ENCODE peak calls at places on chromosome 9, in six cellular contexts. Y is HepG2, U is endothelial cell of umbilical vein, Z is K562, X is A549, E is GM12878. A is an unnamed sample.

GRCh38 chr9:110278080-110278707 is 21.9 kb upstream of the TXN start:
- DNase-seq in Y (no peak), U (peak; percentile 44), Z (no peak), X (no peak), E (no peak), A (no peak)

GRCh38 chr9:99185904-99186303 is 35.8 kb downstream of the ALG2 start:
- DNase-seq in Y (no peak), U (no peak), Z (no peak), X (no peak), E (no peak), A (no peak)

GRCh38 chr9:7185612-7186011 is 427.8 kb downstream of the KDM4C start:
- DNase-seq in Y (peak; percentile 42), U (peak; percentile 57), Z (no peak), X (peak; percentile 83), E (no peak), A (no peak)

GRCh38 chr9:112648624-112649023 is 69.3 kb downstream of the INIP start:
- DNase-seq in Y (no peak), U (no peak), Z (no peak), X (no peak), E (no peak), A (no peak)

GRCh38 chr9:114238919-114239879 is 83.7 kb upstream of the ORM1 start:
- DNase-seq in Y (peak; percentile 20), U (peak; percentile 51), Z (peak; percentile 91), X (peak; percentile 21), E (no peak), A (peak; percentile 56)

GRCh38 chr9:385818-386398 is 171.2 kb downstream of the DOCK8 start:
- DNase-seq in Y (peak; percentile 44), U (peak; percentile 76), Z (peak; percentile 32), X (peak; percentile 71), E (no peak), A (peak; percentile 78)

GRCh38 chr9:80649001-80649420 is 1040.3 kb downstream of the TLE1 start:
- DNase-seq in Y (no peak), U (peak; percentile 26), Z (no peak), X (no peak), E (no peak), A (no peak)

GRCh38 chr9:125747765-125748510 is 765 bp downstream of the PBX3 start:
- DNase-seq in Y (no peak), U (peak; percentile 52), Z (peak; percentile 23), X (peak; percentile 14), E (no peak), A (peak; percentile 47)

GRCh38 chr9:95816716-95817115 is 58.8 kb upstream of the ERCC6L2 start:
- DNase-seq in Y (no peak), U (no peak), Z (no peak), X (peak; percentile 8), E (no peak), A (no peak)

GRCh38 chr9:115158666-115159481 is 40.9 kb upstream of the TNC start:
- DNase-seq in Y (no peak), U (no peak), Z (no peak), X (peak; percentile 25), E (no peak), A (no peak)

GRCh38 chr9:12906646-12907045 is 131.8 kb downstream of the LURAP1L start:
- DNase-seq in Y (no peak), U (no peak), Z (no peak), X (no peak), E (no peak), A (no peak)

GRCh38 chr9:3948826-3949578 is 350.9 kb downstream of the GLIS3 start:
- DNase-seq in Y (no peak), U (no peak), Z (no peak), X (no peak), E (no peak), A (no peak)

GRCh38 chr9:4799775-4800174 is 7.0 kb downstream of the RCL1 start:
- DNase-seq in Y (no peak), U (no peak), Z (peak; percentile 78), X (no peak), E (no peak), A (no peak)

GRCh38 chr9:2083552-2083951 is 68.4 kb downstream of the SMARCA2 start:
- DNase-seq in Y (no peak), U (no peak), Z (no peak), X (no peak), E (no peak), A (no peak)

GRCh38 chr9:2082802-2083201 is 67.7 kb downstream of the SMARCA2 start:
- DNase-seq in Y (no peak), U (no peak), Z (no peak), X (no peak), E (no peak), A (no peak)

GRCh38 chr9:2085719-2086515 is 70.8 kb downstream of the SMARCA2 start:
- DNase-seq in Y (no peak), U (peak; percentile 84), Z (no peak), X (no peak), E (no peak), A (peak; percentile 41)

GRCh38 chr9:2086971-2087370 is 71.8 kb downstream of the SMARCA2 start:
- DNase-seq in Y (no peak), U (no peak), Z (no peak), X (no peak), E (peak; percentile 39), A (no peak)

DNA sequence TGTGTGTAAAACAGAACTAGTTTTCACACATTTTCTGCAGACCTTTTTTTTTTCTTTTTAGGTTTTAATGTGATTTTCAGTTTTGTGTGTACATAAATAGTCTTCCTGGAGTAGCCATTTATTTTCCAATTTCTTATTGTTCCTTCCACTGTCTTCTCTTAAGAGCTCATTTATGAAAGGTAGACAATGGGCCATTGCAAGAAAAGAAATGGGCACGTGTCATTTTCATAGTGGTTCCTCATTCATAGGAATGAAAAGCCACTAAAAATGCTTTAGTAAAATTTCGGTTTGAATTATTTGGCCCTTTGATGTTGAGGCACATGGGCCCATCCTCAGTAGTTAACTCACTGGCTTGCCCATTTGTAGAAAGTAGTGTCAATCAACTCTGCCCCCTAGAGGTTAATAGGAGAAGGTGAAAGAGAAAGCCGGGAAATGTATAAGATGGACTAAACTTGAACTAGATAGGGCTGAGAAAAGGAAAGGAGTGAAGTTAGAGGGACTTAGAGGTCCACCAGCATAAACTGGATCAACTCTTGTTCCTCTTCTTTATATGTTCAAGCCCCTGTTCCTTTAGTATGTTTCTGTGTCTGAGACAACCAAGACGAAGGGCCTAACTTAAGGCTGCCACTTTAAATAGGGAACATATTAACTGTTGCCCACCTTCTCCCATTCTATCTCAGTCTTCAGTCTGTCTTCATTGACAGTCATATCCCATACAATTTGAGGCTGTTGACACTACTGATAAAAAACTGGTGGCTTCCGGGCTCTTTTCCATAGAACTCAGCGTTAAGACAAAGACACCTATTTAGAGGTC is 72.6 kb downstream of the SMARCA2 start:
- DNase-seq in Y (peak; percentile 25), U (peak; percentile 32), Z (peak; percentile 37), X (peak; percentile 58), E (peak; percentile 45), A (peak; percentile 76)
- TF ChIP-seq MYC in Y (no peak), U (no peak), Z (no peak), X (no peak), E (no peak), A (no peak)

GRCh38 chr9:133499130-133499891 is 20.4 kb upstream of the SLC2A6 start:
- DNase-seq in Y (peak; percentile 31), U (no peak), Z (no peak), X (no peak), E (no peak), A (no peak)

GRCh38 chr9:133499892-133500270 is 21.0 kb upstream of the SLC2A6 start:
- DNase-seq in Y (no peak), U (no peak), Z (no peak), X (no peak), E (no peak), A (no peak)

GRCh38 chr9:133505901-133506652 is 18.7 kb downstream of the MYMK start:
- DNase-seq in Y (no peak), U (no peak), Z (peak; percentile 82), X (no peak), E (no peak), A (no peak)

GRCh38 chr9:133505186-133505830 is 19.5 kb downstream of the MYMK start:
- DNase-seq in Y (no peak), U (no peak), Z (no peak), X (no peak), E (no peak), A (no peak)

DNA sequence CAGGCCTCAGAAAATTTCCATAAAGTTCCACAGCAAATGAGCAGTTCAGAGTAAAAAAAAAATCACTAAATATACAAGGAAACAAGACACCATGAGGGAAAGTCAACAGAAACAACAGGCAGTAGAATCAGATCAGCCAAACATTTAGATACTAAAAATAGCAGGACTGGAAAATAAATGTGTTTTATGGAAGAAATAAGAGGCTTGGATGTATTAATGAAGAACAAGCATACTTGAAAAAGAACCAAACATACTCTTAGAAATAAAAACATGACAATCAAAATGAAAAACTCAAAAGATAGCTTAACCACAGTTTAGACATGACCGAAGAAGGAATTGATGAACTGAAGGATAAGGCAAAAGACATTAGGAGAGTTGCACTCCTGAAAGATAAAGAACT is 22.6 kb downstream of the MYMK start:
- DNase-seq in Y (no peak), U (no peak), Z (no peak), X (no peak), E (no peak), A (no peak)
- TF ChIP-seq POLR2A in Y (no peak), U (no peak), Z (no peak), X (no peak), E (no peak), A (no peak)

GRCh38 chr9:33813712-33814641 is 3.0 kb upstream of the UBE2R2 start:
- DNase-seq in Y (peak; percentile 50), U (peak; percentile 93), Z (peak; percentile 25), X (peak; percentile 60), E (no peak), A (peak; percentile 79)
- TF ChIP-seq MYC in Y (no peak), U (no peak), Z (no peak), X (no peak), E (no peak), A (peak; percentile 20)

GRCh38 chr9:137129089-137129455 is 9.9 kb upstream of the GRIN1 start:
- DNase-seq in Y (no peak), U (no peak), Z (peak; percentile 41), X (peak; percentile 51), E (no peak), A (peak; percentile 69)

GRCh38 chr9:137128158-137129088 is 10.5 kb upstream of the GRIN1 start:
- DNase-seq in Y (no peak), U (no peak), Z (no peak), X (no peak), E (no peak), A (peak; percentile 49)

GRCh38 chr9:137130176-137130755 is 8.7 kb upstream of the GRIN1 start:
- DNase-seq in Y (no peak), U (no peak), Z (no peak), X (no peak), E (no peak), A (peak; percentile 49)

GRCh38 chr9:137127301-137128157 is 11.4 kb upstream of the GRIN1 start:
- DNase-seq in Y (peak; percentile 65), U (peak; percentile 35), Z (peak; percentile 55), X (peak; percentile 57), E (no peak), A (peak; percentile 86)

DNA sequence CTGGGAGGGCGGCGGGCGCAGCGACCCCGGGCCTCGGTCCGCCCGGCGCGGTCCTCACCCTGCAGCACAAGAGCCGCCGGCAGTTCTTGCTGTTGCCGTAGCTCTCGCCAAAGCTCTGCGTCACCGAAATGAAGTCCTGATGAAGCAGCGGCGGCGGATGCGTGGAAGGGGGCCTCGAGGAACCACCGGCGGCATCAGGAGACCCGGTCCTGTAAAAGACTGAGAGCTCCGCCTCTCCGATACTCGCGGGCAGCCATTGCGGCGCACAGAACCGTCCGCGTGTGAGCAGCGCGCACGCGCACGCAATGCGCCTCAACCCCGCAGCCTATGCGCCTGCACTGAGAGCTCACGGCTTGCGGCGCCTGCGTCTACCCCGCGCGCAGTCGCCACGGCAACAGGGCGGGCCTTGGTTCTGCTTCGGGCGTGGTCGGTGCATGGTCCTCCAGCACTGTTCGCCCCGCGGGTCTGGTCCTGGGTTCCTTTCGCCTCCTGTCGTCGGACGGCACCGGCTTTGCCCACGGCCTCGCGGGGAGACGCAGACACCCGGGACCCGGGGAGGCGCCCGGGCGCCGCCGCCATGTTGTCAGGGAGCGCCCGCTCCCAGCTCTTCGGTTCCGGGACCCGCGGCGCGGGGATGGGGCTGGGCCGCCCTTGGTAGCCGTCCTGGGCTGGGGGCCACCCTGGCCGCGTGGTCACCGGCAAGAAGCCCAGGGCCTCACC is 9.3 kb upstream of the GRIN1 start:
- DNase-seq in Y (peak; percentile 81), U (peak; percentile 92), Z (peak; percentile 93), X (peak; percentile 95), E (peak; percentile 75), A (peak; percentile 94)
- TF ChIP-seq POLR2A in Y (peak; percentile 73), U (peak; percentile 94), Z (peak; percentile 88), X (peak; percentile 85), E (peak; percentile 83), A (peak; percentile 88)

A was measured in NB4.